ENCODE peak calls at places on chromosomes 11 and 22, in nine cellular contexts. One of them, this sample, is unnamed.

GRCh38 chr11:8283510-8284272 is 20.0 kb upstream of the LMO1 start:
- DNase-seq in naive thymus-derived CD4-positive, alpha-beta T cell: no peak
- DNase-seq in fibroblast of lung: no peak
- DNase-seq in thoracic aorta: no peak
- DNase-seq in neuronal stem cell: no peak
- DNase-seq in small intestine: no peak
- DNase-seq in caudate nucleus: no peak
- DNase-seq in sigmoid colon: peak; percentile 54
- DNase-seq in brain microvascular endothelial cell: no peak
- DNase-seq in this sample: no peak

GRCh38 chr11:45678962-45679361 is 13.5 kb upstream of the CHST1 start:
- DNase-seq in caudate nucleus: no peak
- DNase-seq in naive thymus-derived CD4-positive, alpha-beta T cell: no peak
- DNase-seq in small intestine: no peak
- DNase-seq in sigmoid colon: peak; percentile 19
- DNase-seq in neuronal stem cell: no peak
- DNase-seq in brain microvascular endothelial cell: no peak
- DNase-seq in thoracic aorta: no peak
- DNase-seq in fibroblast of lung: no peak
- DNase-seq in this sample: no peak

GRCh38 chr11:64619811-64620285 is 28.8 kb downstream of the SLC22A12 start:
- DNase-seq in sigmoid colon: peak; percentile 86
- DNase-seq in neuronal stem cell: no peak
- DNase-seq in small intestine: peak; percentile 5
- DNase-seq in fibroblast of lung: peak; percentile 38
- DNase-seq in brain microvascular endothelial cell: peak; percentile 63
- DNase-seq in naive thymus-derived CD4-positive, alpha-beta T cell: no peak
- DNase-seq in caudate nucleus: no peak
- DNase-seq in thoracic aorta: no peak
- DNase-seq in this sample: no peak

GRCh38 chr11:86440305-86440716 is 65.6 kb downstream of the CCDC81 start:
- DNase-seq in neuronal stem cell: no peak
- DNase-seq in brain microvascular endothelial cell: peak; percentile 53
- DNase-seq in small intestine: no peak
- DNase-seq in sigmoid colon: peak; percentile 73
- DNase-seq in fibroblast of lung: peak; percentile 72
- DNase-seq in thoracic aorta: no peak
- DNase-seq in caudate nucleus: no peak
- DNase-seq in naive thymus-derived CD4-positive, alpha-beta T cell: no peak
- DNase-seq in this sample: no peak

GRCh38 chr11:124415356-124415923 is 9.2 kb downstream of the OR8B4 start:
- DNase-seq in sigmoid colon: no peak
- DNase-seq in brain microvascular endothelial cell: peak; percentile 7
- DNase-seq in naive thymus-derived CD4-positive, alpha-beta T cell: no peak
- DNase-seq in fibroblast of lung: peak; percentile 74
- DNase-seq in thoracic aorta: no peak
- DNase-seq in small intestine: no peak
- DNase-seq in caudate nucleus: no peak
- DNase-seq in neuronal stem cell: peak; percentile 20
- DNase-seq in this sample: no peak

GRCh38 chr22:44928711-44929347 is 81.0 kb downstream of the PHF21B start:
- DNase-seq in brain microvascular endothelial cell: no peak
- DNase-seq in caudate nucleus: no peak
- DNase-seq in thoracic aorta: no peak
- DNase-seq in neuronal stem cell: no peak
- DNase-seq in naive thymus-derived CD4-positive, alpha-beta T cell: no peak
- DNase-seq in fibroblast of lung: no peak
- DNase-seq in small intestine: no peak
- DNase-seq in sigmoid colon: peak; percentile 18
- DNase-seq in this sample: no peak

GRCh38 chr11:60515144-60515855 is at the start of gene MS4A13:
- DNase-seq in neuronal stem cell: no peak
- DNase-seq in sigmoid colon: no peak
- DNase-seq in caudate nucleus: no peak
- DNase-seq in brain microvascular endothelial cell: no peak
- DNase-seq in fibroblast of lung: no peak
- DNase-seq in thoracic aorta: no peak
- DNase-seq in small intestine: no peak
- DNase-seq in naive thymus-derived CD4-positive, alpha-beta T cell: no peak
- DNase-seq in this sample: no peak

GRCh38 chr22:19766506-19767426 is 6.2 kb downstream of the TBX1 start:
- DNase-seq in fibroblast of lung: no peak
- DNase-seq in small intestine: peak; percentile 28
- DNase-seq in caudate nucleus: no peak
- DNase-seq in sigmoid colon: no peak
- DNase-seq in naive thymus-derived CD4-positive, alpha-beta T cell: no peak
- DNase-seq in neuronal stem cell: no peak
- DNase-seq in brain microvascular endothelial cell: peak; percentile 9
- DNase-seq in thoracic aorta: no peak
- DNase-seq in this sample: no peak

GRCh38 chr22:41589260-41589600 is 410 bp downstream of the PMM1 start:
- DNase-seq in neuronal stem cell: peak; percentile 14
- DNase-seq in brain microvascular endothelial cell: no peak
- DNase-seq in caudate nucleus: no peak
- DNase-seq in small intestine: peak; percentile 23
- DNase-seq in fibroblast of lung: no peak
- DNase-seq in thoracic aorta: no peak
- DNase-seq in sigmoid colon: peak; percentile 75
- DNase-seq in naive thymus-derived CD4-positive, alpha-beta T cell: no peak
- DNase-seq in this sample: no peak

GRCh38 chr11:28760676-28761390 is 652.6 kb downstream of the METTL15 start:
- DNase-seq in fibroblast of lung: no peak
- DNase-seq in small intestine: no peak
- DNase-seq in neuronal stem cell: no peak
- DNase-seq in thoracic aorta: no peak
- DNase-seq in naive thymus-derived CD4-positive, alpha-beta T cell: no peak
- DNase-seq in caudate nucleus: no peak
- DNase-seq in brain microvascular endothelial cell: peak; percentile 41
- DNase-seq in sigmoid colon: no peak
- DNase-seq in this sample: no peak

GRCh38 chr11:110362916-110363574 is 66.6 kb upstream of the RDX start:
- DNase-seq in thoracic aorta: no peak
- DNase-seq in fibroblast of lung: peak; percentile 18
- DNase-seq in sigmoid colon: no peak
- DNase-seq in small intestine: no peak
- DNase-seq in neuronal stem cell: peak; percentile 57
- DNase-seq in caudate nucleus: no peak
- DNase-seq in naive thymus-derived CD4-positive, alpha-beta T cell: no peak
- DNase-seq in brain microvascular endothelial cell: peak; percentile 3
- DNase-seq in this sample: no peak

GRCh38 chr22:20089977-20090729 is 10.1 kb downstream of the DGCR8 start:
- DNase-seq in neuronal stem cell: no peak
- DNase-seq in small intestine: no peak
- DNase-seq in naive thymus-derived CD4-positive, alpha-beta T cell: no peak
- DNase-seq in thoracic aorta: no peak
- DNase-seq in caudate nucleus: no peak
- DNase-seq in fibroblast of lung: no peak
- DNase-seq in sigmoid colon: no peak
- DNase-seq in brain microvascular endothelial cell: peak; percentile 26
- DNase-seq in this sample: no peak

GRCh38 chr11:120518356-120518755 is 6.8 kb downstream of the GRIK4 start:
- DNase-seq in thoracic aorta: no peak
- DNase-seq in neuronal stem cell: no peak
- DNase-seq in fibroblast of lung: no peak
- DNase-seq in small intestine: no peak
- DNase-seq in sigmoid colon: peak; percentile 39
- DNase-seq in brain microvascular endothelial cell: no peak
- DNase-seq in caudate nucleus: no peak
- DNase-seq in naive thymus-derived CD4-positive, alpha-beta T cell: no peak
- DNase-seq in this sample: no peak

GRCh38 chr11:79100093-79100704 is 340.6 kb downstream of the TENM4 start:
- DNase-seq in naive thymus-derived CD4-positive, alpha-beta T cell: no peak
- DNase-seq in sigmoid colon: no peak
- DNase-seq in neuronal stem cell: no peak
- DNase-seq in fibroblast of lung: peak; percentile 66
- DNase-seq in thoracic aorta: no peak
- DNase-seq in caudate nucleus: no peak
- DNase-seq in brain microvascular endothelial cell: peak; percentile 33
- DNase-seq in small intestine: peak; percentile 58
- DNase-seq in this sample: no peak

GRCh38 chr22:25027959-25028840 is 75.7 kb downstream of the KIAA1671 start:
- DNase-seq in fibroblast of lung: no peak
- DNase-seq in caudate nucleus: no peak
- DNase-seq in naive thymus-derived CD4-positive, alpha-beta T cell: no peak
- DNase-seq in sigmoid colon: no peak
- DNase-seq in neuronal stem cell: peak; percentile 38
- DNase-seq in thoracic aorta: no peak
- DNase-seq in brain microvascular endothelial cell: peak; percentile 25
- DNase-seq in small intestine: no peak
- DNase-seq in this sample: no peak

GRCh38 chr11:113849713-113850112 is 25.7 kb downstream of the USP28 start:
- DNase-seq in small intestine: no peak
- DNase-seq in neuronal stem cell: no peak
- DNase-seq in sigmoid colon: no peak
- DNase-seq in thoracic aorta: no peak
- DNase-seq in fibroblast of lung: no peak
- DNase-seq in brain microvascular endothelial cell: no peak
- DNase-seq in caudate nucleus: no peak
- DNase-seq in naive thymus-derived CD4-positive, alpha-beta T cell: no peak
- DNase-seq in this sample: no peak

GRCh38 chr11:104759464-104759863 is 138.8 kb downstream of the CASP12 start:
- DNase-seq in fibroblast of lung: no peak
- DNase-seq in naive thymus-derived CD4-positive, alpha-beta T cell: no peak
- DNase-seq in sigmoid colon: no peak
- DNase-seq in neuronal stem cell: no peak
- DNase-seq in small intestine: no peak
- DNase-seq in thoracic aorta: no peak
- DNase-seq in brain microvascular endothelial cell: no peak
- DNase-seq in caudate nucleus: no peak
- DNase-seq in this sample: no peak

GRCh38 chr22:37498289-37498909 is 12.2 kb upstream of the MFNG start:
- DNase-seq in brain microvascular endothelial cell: no peak
- DNase-seq in thoracic aorta: no peak
- DNase-seq in small intestine: peak; percentile 60
- DNase-seq in naive thymus-derived CD4-positive, alpha-beta T cell: peak; percentile 72
- DNase-seq in fibroblast of lung: no peak
- DNase-seq in sigmoid colon: no peak
- DNase-seq in neuronal stem cell: peak; percentile 48
- DNase-seq in caudate nucleus: no peak
- DNase-seq in this sample: no peak

GRCh38 chr11:33753304-33753703 is 17.1 kb upstream of the CD59 start:
- DNase-seq in sigmoid colon: no peak
- DNase-seq in naive thymus-derived CD4-positive, alpha-beta T cell: no peak
- DNase-seq in neuronal stem cell: no peak
- DNase-seq in caudate nucleus: no peak
- DNase-seq in small intestine: no peak
- DNase-seq in fibroblast of lung: peak; percentile 66
- DNase-seq in brain microvascular endothelial cell: peak; percentile 75
- DNase-seq in thoracic aorta: no peak
- DNase-seq in this sample: no peak

GRCh38 chr22:37604875-37605274 is 3.8 kb upstream of the GGA1 start:
- DNase-seq in neuronal stem cell: no peak
- DNase-seq in thoracic aorta: no peak
- DNase-seq in naive thymus-derived CD4-positive, alpha-beta T cell: peak; percentile 83
- DNase-seq in fibroblast of lung: no peak
- DNase-seq in caudate nucleus: no peak
- DNase-seq in sigmoid colon: no peak
- DNase-seq in small intestine: peak; percentile 33
- DNase-seq in brain microvascular endothelial cell: no peak
- DNase-seq in this sample: no peak

GRCh38 chr11:9973921-9974320 is 310.0 kb downstream of the SWAP70 start:
- DNase-seq in thoracic aorta: no peak
- DNase-seq in brain microvascular endothelial cell: no peak
- DNase-seq in neuronal stem cell: no peak
- DNase-seq in caudate nucleus: no peak
- DNase-seq in naive thymus-derived CD4-positive, alpha-beta T cell: no peak
- DNase-seq in small intestine: no peak
- DNase-seq in sigmoid colon: no peak
- DNase-seq in fibroblast of lung: no peak
- DNase-seq in this sample: no peak
- H3K27ac ChIP-seq in thoracic aorta: no peak overlapping the region
- H3K27ac ChIP-seq in brain microvascular endothelial cell: no peak overlapping the region
- H3K27ac ChIP-seq in neuronal stem cell: no peak overlapping the region
- H3K27ac ChIP-seq in caudate nucleus: no peak overlapping the region
- H3K27ac ChIP-seq in naive thymus-derived CD4-positive, alpha-beta T cell: no peak overlapping the region
- H3K27ac ChIP-seq in small intestine: no peak overlapping the region
- H3K27ac ChIP-seq in sigmoid colon: no peak overlapping the region
- H3K27ac ChIP-seq in fibroblast of lung: no peak overlapping the region
- H3K27ac ChIP-seq in this sample: no peak overlapping the region

GRCh38 chr11:9982127-9982795 is 311.8 kb downstream of the SBF2 start:
- DNase-seq in brain microvascular endothelial cell: peak; percentile 42
- DNase-seq in naive thymus-derived CD4-positive, alpha-beta T cell: no peak
- DNase-seq in small intestine: no peak
- DNase-seq in thoracic aorta: no peak
- DNase-seq in neuronal stem cell: no peak
- DNase-seq in fibroblast of lung: no peak
- DNase-seq in sigmoid colon: no peak
- DNase-seq in caudate nucleus: no peak
- DNase-seq in this sample: peak; percentile 24
- H3K27ac ChIP-seq in brain microvascular endothelial cell: peak overlapping the region; percentile 80
- H3K27ac ChIP-seq in naive thymus-derived CD4-positive, alpha-beta T cell: no peak overlapping the region
- H3K27ac ChIP-seq in small intestine: no peak overlapping the region
- H3K27ac ChIP-seq in thoracic aorta: no peak overlapping the region
- H3K27ac ChIP-seq in neuronal stem cell: no peak overlapping the region
- H3K27ac ChIP-seq in fibroblast of lung: no peak overlapping the region
- H3K27ac ChIP-seq in sigmoid colon: no peak overlapping the region
- H3K27ac ChIP-seq in caudate nucleus: peak overlapping the region; percentile 66
- H3K27ac ChIP-seq in this sample: peak overlapping the region; percentile 77

GRCh38 chr11:77665240-77665965 is 27.8 kb upstream of the CLNS1A start:
- DNase-seq in sigmoid colon: no peak
- DNase-seq in naive thymus-derived CD4-positive, alpha-beta T cell: no peak
- DNase-seq in caudate nucleus: no peak
- DNase-seq in thoracic aorta: no peak
- DNase-seq in fibroblast of lung: no peak
- DNase-seq in small intestine: no peak
- DNase-seq in brain microvascular endothelial cell: no peak
- DNase-seq in neuronal stem cell: no peak
- DNase-seq in this sample: no peak
- H3K27ac ChIP-seq in sigmoid colon: no peak overlapping the region
- H3K27ac ChIP-seq in naive thymus-derived CD4-positive, alpha-beta T cell: no peak overlapping the region
- H3K27ac ChIP-seq in caudate nucleus: no peak overlapping the region
- H3K27ac ChIP-seq in thoracic aorta: no peak overlapping the region
- H3K27ac ChIP-seq in fibroblast of lung: no peak overlapping the region
- H3K27ac ChIP-seq in small intestine: no peak overlapping the region
- H3K27ac ChIP-seq in brain microvascular endothelial cell: no peak overlapping the region
- H3K27ac ChIP-seq in neuronal stem cell: no peak overlapping the region
- H3K27ac ChIP-seq in this sample: no peak overlapping the region

DNA sequence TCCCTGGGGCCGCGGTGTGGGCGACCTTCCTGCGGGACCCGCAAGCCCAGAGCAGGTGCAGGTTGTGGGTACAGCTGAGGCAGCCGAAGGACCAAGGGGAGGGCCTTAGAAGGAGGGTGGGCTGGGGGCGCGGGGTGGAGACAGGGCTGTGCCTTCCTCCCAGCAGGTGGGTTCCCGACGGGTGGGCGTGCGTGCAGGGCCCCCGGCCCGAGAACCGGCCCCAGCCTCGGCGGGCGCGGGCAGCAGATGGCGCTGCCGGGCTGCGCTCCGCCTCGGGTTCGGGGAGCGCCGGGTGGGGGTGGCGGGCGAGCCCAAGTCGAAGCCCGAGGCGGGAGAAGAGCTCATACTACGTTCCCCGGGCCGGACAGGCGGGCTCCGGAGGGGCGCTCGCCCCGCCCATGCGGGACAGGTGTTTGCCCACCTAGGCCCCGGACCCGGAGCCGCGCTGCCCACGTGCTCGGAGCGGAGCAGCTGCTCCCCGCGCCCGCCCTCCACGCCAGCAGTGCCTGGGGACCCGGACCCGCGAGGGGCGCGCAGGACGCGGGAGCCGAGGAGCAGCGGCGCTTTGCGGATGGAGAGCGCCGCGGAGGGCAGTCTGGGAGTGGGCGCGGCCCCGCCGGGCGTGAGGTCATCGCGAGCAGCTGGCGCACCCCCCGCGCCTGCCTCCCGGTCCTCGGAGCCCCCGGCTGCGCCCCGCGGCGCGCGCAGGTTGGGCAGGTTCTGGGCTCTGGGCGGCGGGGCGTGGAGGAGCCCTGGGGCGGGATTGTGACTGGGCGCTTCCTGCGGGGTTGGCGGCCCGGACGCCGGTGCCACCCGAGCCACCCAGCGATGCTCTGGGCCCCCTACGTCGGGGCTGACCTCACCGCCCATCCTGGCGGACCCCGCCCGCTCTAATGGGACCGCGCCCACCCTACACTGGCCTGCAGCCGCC is 25.3 kb downstream of the DUSP8 start:
- DNase-seq in thoracic aorta: no peak
- DNase-seq in sigmoid colon: no peak
- DNase-seq in caudate nucleus: no peak
- DNase-seq in small intestine: peak; percentile 45
- DNase-seq in fibroblast of lung: peak; percentile 29
- DNase-seq in neuronal stem cell: peak; percentile 63
- DNase-seq in naive thymus-derived CD4-positive, alpha-beta T cell: peak; percentile 46
- DNase-seq in brain microvascular endothelial cell: no peak
- DNase-seq in this sample: no peak
- H3K27ac ChIP-seq in thoracic aorta: peak overlapping the region; percentile 84
- H3K27ac ChIP-seq in sigmoid colon: no peak overlapping the region
- H3K27ac ChIP-seq in caudate nucleus: no peak overlapping the region
- H3K27ac ChIP-seq in small intestine: peak overlapping the region; percentile 8
- H3K27ac ChIP-seq in fibroblast of lung: no peak overlapping the region
- H3K27ac ChIP-seq in neuronal stem cell: no peak overlapping the region
- H3K27ac ChIP-seq in naive thymus-derived CD4-positive, alpha-beta T cell: no peak overlapping the region
- H3K27ac ChIP-seq in brain microvascular endothelial cell: no peak overlapping the region
- H3K27ac ChIP-seq in this sample: no peak overlapping the region

This sample was measured in epithelial cell of prostate.